ENCODE peak calls at places on chromosomes 16 and 17, in four cellular contexts. L is H1, M is HepG2, T is K562. N is an unnamed sample.
A peak's percentile ranks its signal among the peaks of the same experiment; 100 is the strongest.

GRCh38 chr17:44736551-44737240 is 22.1 kb upstream of the ADAM11 start:
- DNase-seq in M (no peak), L (no peak), T (no peak), N (no peak)

GRCh38 chr16:66853261-66854139 is 9.3 kb downstream of the CA7 start:
- DNase-seq in T (no peak), M (no peak), L (no peak), N (no peak)

GRCh38 chr17:49383048-49383447 is 21.0 kb upstream of the ZNF652 start:
- DNase-seq in L (no peak), M (no peak), T (no peak), N (no peak)

GRCh38 chr17:58432806-58433573 is 15.7 kb upstream of the RNF43 start:
- DNase-seq in M (no peak), T (no peak), L (no peak), N (no peak)

GRCh38 chr17:57121308-57122042 is 36.4 kb downstream of the AKAP1 start:
- DNase-seq in M (no peak), T (peak; percentile 55), L (no peak), N (no peak)

GRCh38 chr16:30998852-30999761 is 11.3 kb downstream of the STX1B start:
- DNase-seq in M (peak; percentile 92), L (no peak), T (no peak), N (no peak)

GRCh38 chr16:2745116-2745890 is 7.1 kb upstream of the SRRM2 start:
- DNase-seq in M (no peak), L (no peak), T (no peak), N (no peak)

GRCh38 chr17:76532072-76532651 is 5.3 kb downstream of the CYGB start:
- DNase-seq in T (no peak), L (no peak), M (peak; percentile 61), N (no peak)

GRCh38 chr16:78436023-78436422 is 336.6 kb downstream of the WWOX start:
- DNase-seq in M (no peak), L (peak; percentile 14), T (no peak), N (no peak)

GRCh38 chr17:45307290-45308015 is 9.4 kb downstream of the MAP3K14 start:
- DNase-seq in L (no peak), M (no peak), T (no peak), N (peak; percentile 90)

GRCh38 chr16:11620243-11621003 is 33.7 kb upstream of the LITAF start:
- DNase-seq in M (no peak), T (no peak), L (no peak), N (no peak)

GRCh38 chr17:28112199-28112995 is 69.9 kb downstream of the NLK start:
- DNase-seq in L (no peak), M (no peak), T (no peak), N (no peak)

GRCh38 chr17:3744032-3744431 is 20.3 kb downstream of the HASPIN start:
- DNase-seq in L (no peak), M (no peak), T (no peak), N (no peak)

GRCh38 chr17:82897514-82898249 is 57.9 kb upstream of the ZNF750 start:
- DNase-seq in L (no peak), M (no peak), T (no peak), N (no peak)

GRCh38 chr17:56943505-56944125 is 17.2 kb downstream of the COIL start:
- DNase-seq in M (no peak), T (no peak), L (no peak), N (no peak)

GRCh38 chr16:1032607-1033006 is 39.9 kb upstream of the SSTR5 start:
- DNase-seq in L (no peak), T (no peak), M (no peak), N (no peak)

GRCh38 chr17:56823848-56824247 is 9.9 kb downstream of the C17orf67 start:
- DNase-seq in T (no peak), M (no peak), L (no peak), N (no peak)

GRCh38 chr17:49741009-49741691 is 22.8 kb downstream of the FAM117A start:
- DNase-seq in M (no peak), T (no peak), L (no peak), N (no peak)

GRCh38 chr17:62351176-62351575 is 29.2 kb upstream of the EFCAB3 start:
- DNase-seq in L (no peak), M (no peak), T (no peak), N (no peak)

GRCh38 chr16:15765880-15766279 is 90.9 kb downstream of the MYH11 start:
- DNase-seq in L (peak; percentile 50), M (peak; percentile 73), T (peak; percentile 48), N (peak; percentile 74)
- TF ChIP-seq RFX5 in L (no peak), M (no peak), T (no peak), N (no peak)

GRCh38 chr16:25012525-25012991 is 2.6 kb downstream of the ARHGAP17 start:
- DNase-seq in T (no peak), L (no peak), M (no peak), N (no peak)

GRCh38 chr16:25013049-25013448 is 2.1 kb downstream of the ARHGAP17 start:
- DNase-seq in T (no peak), M (no peak), L (no peak), N (no peak)

GRCh38 chr16:25011891-25012499 is 3.2 kb downstream of the ARHGAP17 start:
- DNase-seq in M (no peak), L (no peak), T (no peak), N (no peak)

GRCh38 chr16:25013751-25014499 is 1.2 kb downstream of the ARHGAP17 start:
- DNase-seq in T (no peak), M (no peak), L (no peak), N (peak; percentile 80)

DNA sequence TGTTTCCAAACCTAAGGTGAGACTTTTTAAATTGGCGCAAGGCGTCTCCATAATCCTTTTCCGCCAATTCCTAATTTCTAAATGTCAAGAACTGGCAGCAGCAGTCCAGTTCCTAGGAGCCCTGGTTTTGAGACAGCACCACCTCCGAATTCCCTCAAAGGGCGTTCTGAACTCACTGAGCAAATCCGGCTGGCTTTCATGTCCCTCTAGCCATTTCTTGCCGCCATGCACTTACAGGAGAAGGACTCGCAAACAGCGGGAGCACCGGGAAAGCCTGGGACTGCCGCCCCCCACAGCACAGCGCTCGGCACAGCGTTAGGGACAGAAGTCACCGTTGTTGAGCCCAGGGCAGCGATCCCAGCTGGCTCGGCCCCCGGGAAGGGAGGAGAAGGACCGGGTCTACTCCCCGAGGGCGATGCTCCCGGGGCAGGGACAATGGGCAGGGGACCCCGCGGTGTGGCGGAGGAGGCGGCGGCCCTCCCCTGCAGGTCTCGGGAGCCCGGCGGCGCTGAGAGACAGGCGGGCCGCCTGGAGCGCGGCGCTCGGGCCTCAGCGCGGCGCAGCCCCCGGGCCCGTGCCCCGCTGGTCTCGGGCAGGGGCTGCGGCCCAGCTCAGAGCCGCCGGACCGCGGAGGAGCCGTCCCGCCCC is 545 bp downstream of the ARHGAP17 start:
- DNase-seq in T (no peak), M (peak; percentile 59), L (peak; percentile 73), N (no peak)
- TF ChIP-seq BRCA1 in T (no peak), M (no peak), L (no peak), N (no peak)

GRCh38 chr17:1227917-1228751 is 42.1 kb upstream of the BHLHA9 start:
- DNase-seq in L (peak; percentile 59), M (no peak), T (no peak), N (peak; percentile 32)
- H3K4me2 ChIP-seq in L (peak overlapping the region; percentile 90), M (peak overlapping the region; percentile 47), T (no peak overlapping the region), N (peak overlapping the region; percentile 81)

GRCh38 chr17:79657861-79658810 is 47.3 kb upstream of the RBFOX3 start:
- DNase-seq in M (no peak), L (peak; percentile 34), T (no peak), N (no peak)

GRCh38 chr17:79654350-79654959 is 43.6 kb upstream of the RBFOX3 start:
- DNase-seq in L (peak; percentile 17), M (no peak), T (no peak), N (no peak)

GRCh38 chr17:79657036-79657435 is 46.2 kb upstream of the RBFOX3 start:
- DNase-seq in L (peak; percentile 16), T (no peak), M (no peak), N (no peak)

GRCh38 chr17:79654960-79655382 is 44.1 kb upstream of the RBFOX3 start:
- DNase-seq in L (peak; percentile 20), M (peak; percentile 15), T (no peak), N (no peak)

DNA sequence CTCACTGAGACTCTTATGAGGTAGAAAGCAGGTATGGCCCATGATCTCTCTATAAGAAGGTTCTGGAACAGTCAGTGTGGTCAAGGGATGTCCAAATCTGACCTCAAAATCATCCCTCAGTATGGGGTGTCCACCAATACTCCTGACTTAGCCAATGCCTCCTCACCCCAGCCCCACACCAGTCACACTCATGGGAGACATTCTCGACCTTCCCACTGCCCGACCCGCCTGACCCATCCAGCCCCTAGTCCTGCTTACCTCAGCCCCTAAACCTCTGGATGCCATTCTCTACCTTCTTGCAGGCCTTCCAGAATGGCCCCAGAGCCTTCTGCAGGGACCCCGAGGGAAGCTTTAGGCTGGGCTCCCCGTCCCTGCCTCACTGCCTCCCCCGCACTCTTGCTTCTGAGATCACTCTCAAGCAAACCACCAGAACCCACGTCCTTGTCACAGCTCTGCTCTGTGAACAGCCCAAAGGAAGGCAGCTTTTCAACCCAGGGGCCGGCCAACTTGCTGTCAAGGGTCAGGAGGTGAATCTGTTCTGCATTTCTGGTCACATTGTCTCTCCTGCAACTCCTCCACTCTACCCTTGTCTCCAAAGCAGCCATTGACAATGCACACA is 44.9 kb upstream of the RBFOX3 start:
- DNase-seq in M (no peak), L (peak; percentile 22), T (no peak), N (no peak)
- TF ChIP-seq RFX5 in M (no peak), L (no peak), T (no peak), N (no peak)

GRCh38 chr16:83623091-83623730 is 184.6 kb upstream of the HSBP1 start:
- DNase-seq in T (no peak), L (peak; percentile 36), M (no peak), N (no peak)
- TF ChIP-seq BRCA1 in T (no peak), L (no peak), M (no peak), N (no peak)

DNA sequence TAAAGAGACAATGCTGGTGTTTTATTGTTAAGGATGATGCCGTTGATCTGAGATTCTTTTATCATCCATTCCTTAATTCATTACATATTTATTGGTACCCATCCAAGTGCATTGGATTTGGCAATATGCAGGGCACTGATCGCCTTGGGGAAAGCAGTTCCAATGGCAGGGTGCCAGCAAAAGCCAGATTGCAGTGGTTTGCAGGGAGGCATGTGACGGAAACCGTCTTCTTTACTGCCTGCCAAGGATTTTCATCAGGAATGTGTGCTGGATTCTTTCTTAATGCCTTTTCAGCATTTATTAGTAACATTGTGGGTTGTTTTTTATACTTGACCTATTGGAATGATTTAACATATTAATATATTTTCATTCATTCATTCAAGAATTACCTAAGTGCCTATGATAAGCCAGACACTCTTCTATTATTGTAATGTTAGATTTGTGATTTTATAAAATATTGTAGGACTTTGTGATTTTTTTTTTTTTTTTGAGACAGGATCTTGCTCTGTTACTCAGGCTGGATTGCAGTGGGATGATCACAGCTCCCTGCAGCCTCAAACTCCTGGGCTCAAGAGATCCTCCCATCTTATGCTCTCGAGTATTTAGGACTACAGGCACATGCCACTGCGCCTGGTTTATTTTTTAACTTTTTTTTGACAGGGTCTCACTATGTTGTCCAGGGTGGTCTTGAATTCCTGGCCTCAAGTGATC is 93.4 kb upstream of the TNRC6A start:
- DNase-seq in M (no peak), L (no peak), T (no peak), N (no peak)
- H3K4me2 ChIP-seq in M (no peak overlapping the region), L (no peak overlapping the region), T (no peak overlapping the region), N (no peak overlapping the region)